ENCODE peak calls at places on chromosomes 7 and 10, in eight cellular contexts. R is cardiac fibroblast, K is nephron progenitor cell, Z is GM12865, C is tibial artery, T is Calu3, D is GM10248, U is kidney epithelial cell. S is an unnamed sample.

GRCh38 chr7:129530881-129531391 is 28.6 kb downstream of the SMKR1 start:
- DNase-seq in C (no peak), T (peak), U (peak), Z (peak), D (no peak), R (peak), K (no peak), S (no peak)

GRCh38 chr7:157690833-157691382 is 354.1 kb downstream of the DNAJB6 start:
- DNase-seq in T (peak), U (no peak), D (no peak), R (peak), C (peak), Z (no peak), K (peak), S (no peak)

GRCh38 chr10:92691591-92692084 is 1.9 kb downstream of the HHEX start:
- DNase-seq in C (peak), Z (no peak), K (peak), T (no peak), U (no peak), R (no peak), D (peak), S (peak)

GRCh38 chr10:14004536-14004935 is 326.2 kb downstream of the FRMD4A start:
- DNase-seq in U (no peak), Z (no peak), T (no peak), K (no peak), C (no peak), D (no peak), R (no peak), S (no peak)

GRCh38 chr10:103870503-103870902 is 15.1 kb upstream of the SH3PXD2A start:
- DNase-seq in D (no peak), C (no peak), K (no peak), T (no peak), U (no peak), R (peak), Z (no peak), S (no peak)

GRCh38 chr7:42170724-42171123 is 66.3 kb downstream of the GLI3 start:
- DNase-seq in D (no peak), U (peak), Z (no peak), T (no peak), K (no peak), C (no peak), R (no peak), S (no peak)

GRCh38 chr10:48501806-48502771 is 102.8 kb downstream of the ARHGAP22 start:
- DNase-seq in Z (peak), U (no peak), T (no peak), C (peak), K (no peak), D (no peak), R (no peak), S (no peak)

GRCh38 chr7:159098795-159099194 is 45.9 kb downstream of the VIPR2 start:
- DNase-seq in T (no peak), R (no peak), Z (no peak), C (peak), D (no peak), K (no peak), U (no peak), S (no peak)

GRCh38 chr7:108455833-108456677 is at the start of gene NRCAM:
- DNase-seq in U (no peak), K (peak), R (peak), C (no peak), D (peak), T (peak), Z (peak), S (peak)

GRCh38 chr7:5397657-5398237 is 25.9 kb downstream of the TNRC18 start:
- DNase-seq in T (no peak), K (no peak), R (no peak), C (no peak), D (no peak), Z (peak), U (no peak), S (peak)

GRCh38 chr7:111735661-111736323 is 173.5 kb upstream of the IMMP2L start:
- DNase-seq in C (no peak), K (peak), D (peak), R (peak), U (peak), Z (peak), T (peak), S (peak)

GRCh38 chr7:55140221-55140980 is 121.6 kb downstream of the EGFR start:
- DNase-seq in D (peak), C (no peak), T (no peak), Z (peak), U (peak), K (no peak), R (peak), S (peak)

GRCh38 chr10:30027057-30028005 is 32.1 kb downstream of the JCAD start:
- DNase-seq in D (peak), Z (peak), K (peak), C (no peak), T (peak), R (no peak), U (peak), S (peak)
- TF ChIP-seq CTCF in D (peak), Z (peak), K (no peak), C (no peak), T (no peak), R (no peak), U (peak), S (peak)

GRCh38 chr10:132722391-132722790 is 63.6 kb downstream of the NKX6-2 start:
- DNase-seq in Z (no peak), T (no peak), C (no peak), R (no peak), U (no peak), D (no peak), K (peak), S (no peak)
- TF ChIP-seq CTCF in Z (no peak), T (no peak), C (no peak), R (no peak), U (no peak), D (no peak), K (no peak), S (no peak)

GRCh38 chr10:60073397-60073780 is 167.0 kb upstream of the CCDC6 start:
- DNase-seq in T (no peak), K (no peak), C (no peak), Z (peak), U (no peak), R (no peak), D (no peak), S (no peak)

GRCh38 chr10:60069311-60069710 is 163.0 kb upstream of the CCDC6 start:
- DNase-seq in C (no peak), K (no peak), R (peak), U (no peak), T (no peak), Z (no peak), D (no peak), S (no peak)

GRCh38 chr10:60073781-60074656 is 167.7 kb upstream of the CCDC6 start:
- DNase-seq in R (no peak), Z (peak), C (no peak), D (peak), K (no peak), U (no peak), T (no peak), S (peak)
- TF ChIP-seq CTCF in R (no peak), Z (peak), C (no peak), D (no peak), K (no peak), U (no peak), T (no peak), S (no peak)

DNA sequence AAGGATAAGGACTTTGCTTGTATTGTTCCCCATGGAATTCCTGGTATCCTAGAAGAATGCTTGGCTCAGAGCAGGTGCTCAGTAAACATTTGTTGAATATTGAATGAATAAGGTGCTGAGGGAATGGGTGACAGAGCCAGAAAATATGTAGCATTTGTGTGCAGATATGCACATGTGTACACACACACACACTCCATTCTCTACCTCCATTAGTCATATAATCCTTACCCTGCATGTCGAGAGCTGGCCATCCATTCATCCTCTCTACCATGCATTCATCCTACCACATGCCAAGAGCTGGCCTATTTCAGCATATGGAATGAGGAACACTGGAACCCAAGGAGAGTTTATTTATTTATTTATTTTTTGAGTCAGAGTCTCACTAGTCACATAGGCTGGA is 284.8 kb downstream of the PLXNA4 start:
- DNase-seq in Z (no peak), T (no peak), C (no peak), D (no peak), U (no peak), K (no peak), R (no peak), S (no peak)
- TF ChIP-seq CTCF in Z (no peak), T (no peak), C (no peak), D (no peak), U (no peak), K (no peak), R (no peak), S (no peak)

GRCh38 chr10:81179805-81180452 is 642.2 kb downstream of the SH2D4B start:
- DNase-seq in D (peak), U (peak), C (no peak), R (no peak), K (no peak), T (peak), Z (peak), S (peak)
- TF ChIP-seq CTCF in D (peak), U (peak), C (no peak), R (peak), K (peak), T (peak), Z (peak), S (peak)

GRCh38 chr10:114458955-114459354 is 54.7 kb upstream of the AFAP1L2 start:
- DNase-seq in T (peak), C (no peak), D (peak), Z (peak), U (no peak), K (peak), R (peak), S (peak)
- TF ChIP-seq CTCF in T (peak), C (peak), D (peak), Z (peak), U (peak), K (peak), R (peak), S (peak)

GRCh38 chr7:149067869-149068268 is 22.6 kb downstream of the ZNF786 start:
- DNase-seq in U (no peak), D (no peak), K (no peak), R (no peak), Z (no peak), C (no peak), T (peak), S (no peak)
- TF ChIP-seq CTCF in U (peak), D (peak), K (no peak), R (no peak), Z (no peak), C (no peak), T (no peak), S (peak)